ENCODE peak calls at places on chromosome 16, in five cellular contexts. T is A549, M is NCI-H1105, L is Peyer's patch, F is NCI-H1436. H is an unnamed sample.
A peak's percentile ranks its signal among the peaks of the same experiment; 100 is the strongest.

GRCh38 chr16:57519796-57520360 is 16.5 kb downstream of the CCDC102A start:
- DNase-seq in T (peak; percentile 68), M (peak; percentile 37), L (peak; percentile 85), F (peak; percentile 70), H (peak; percentile 85)

GRCh38 chr16:12613131-12613991 is 190.3 kb downstream of the CPPED1 start:
- DNase-seq in T (peak; percentile 94), M (no peak), L (peak; percentile 60), F (no peak), H (peak; percentile 23)

GRCh38 chr16:87661561-87661960 is 59.3 kb downstream of the JPH3 start:
- DNase-seq in T (peak; percentile 37), M (no peak), L (no peak), F (no peak), H (no peak)

GRCh38 chr16:47043970-47044684 is 70.7 kb upstream of the DNAJA2 start:
- DNase-seq in T (no peak), M (no peak), L (no peak), F (no peak), H (no peak)

GRCh38 chr16:85335584-85336492 is 223.6 kb upstream of the CIBAR2 start:
- DNase-seq in T (peak; percentile 35), M (no peak), L (peak; percentile 81), F (peak; percentile 43), H (peak; percentile 83)

GRCh38 chr16:85651822-85652430 is 36.8 kb downstream of the GINS2 start:
- DNase-seq in T (peak; percentile 61), M (no peak), L (no peak), F (peak; percentile 39), H (no peak)

GRCh38 chr16:19218581-19218980 is 50.5 kb downstream of the SYT17 start:
- DNase-seq in T (no peak), M (no peak), L (no peak), F (no peak), H (no peak)

GRCh38 chr16:89166696-89167424 is 4.7 kb upstream of the CDH15 start:
- DNase-seq in T (no peak), M (no peak), L (no peak), F (no peak), H (no peak)

GRCh38 chr16:77898671-77899211 is 110.4 kb downstream of the VAT1L start:
- DNase-seq in T (no peak), M (no peak), L (no peak), F (peak; percentile 21), H (no peak)

GRCh38 chr16:24409045-24409444 is 130.3 kb upstream of the RBBP6 start:
- DNase-seq in T (peak; percentile 55), M (no peak), L (no peak), F (no peak), H (no peak)

GRCh38 chr16:53090591-53091507 is 36.1 kb downstream of the CHD9 start:
- DNase-seq in T (no peak), M (no peak), L (peak; percentile 73), F (no peak), H (peak; percentile 77)

GRCh38 chr16:27529962-27530361 is 19.8 kb downstream of the GTF3C1 start:
- DNase-seq in T (no peak), M (no peak), L (no peak), F (no peak), H (no peak)

GRCh38 chr16:12903325-12904040 is 2.1 kb downstream of the SHISA9 start:
- DNase-seq in T (no peak), M (no peak), L (no peak), F (no peak), H (no peak)

GRCh38 chr16:24282129-24282528 is 26.0 kb downstream of the CACNG3 start:
- DNase-seq in T (no peak), M (no peak), L (no peak), F (no peak), H (no peak)

GRCh38 chr16:24977673-24978065 is 37.5 kb downstream of the ARHGAP17 start:
- DNase-seq in T (peak; percentile 27), M (no peak), L (no peak), F (no peak), H (no peak)

GRCh38 chr16:3458278-3458851 is 14.9 kb downstream of the NAA60 start:
- DNase-seq in T (peak; percentile 22), M (no peak), L (peak; percentile 64), F (no peak), H (peak; percentile 43)

GRCh38 chr16:86387461-86388440 is 122.6 kb upstream of the FOXF1 start:
- DNase-seq in T (peak; percentile 41), M (no peak), L (no peak), F (no peak), H (no peak)

GRCh38 chr16:4653981-4654380 is 29.4 kb downstream of the MGRN1 start:
- DNase-seq in T (peak; percentile 54), M (no peak), L (peak; percentile 85), F (no peak), H (peak; percentile 81)

GRCh38 chr16:85649978-85650863 is 37.1 kb downstream of the GSE1 start:
- DNase-seq in T (no peak), M (no peak), L (no peak), F (peak; percentile 57), H (peak; percentile 44)

H was measured in mucosa of descending colon.